ENCODE peak calls at places on chromosomes 16 and 17, in ten cellular contexts. One of them, this sample, is unnamed.

GRCh38 chr16:57284206-57284951 is at the start of gene PLLP:
- DNase-seq in CD8-positive, alpha-beta memory T cell: no peak
- DNase-seq in A549: peak
- DNase-seq in OCI-LY7: no peak
- DNase-seq in PC-3: peak
- DNase-seq in endothelial cell of umbilical vein: peak
- DNase-seq in AG09309: no peak
- DNase-seq in fibroblast of lung: peak
- DNase-seq in MM.1S: no peak
- DNase-seq in IMR-90: peak
- DNase-seq in this sample: no peak

GRCh38 chr17:29844339-29845048 is 85.5 kb downstream of the SSH2 start:
- DNase-seq in CD8-positive, alpha-beta memory T cell: no peak
- DNase-seq in A549: no peak
- DNase-seq in OCI-LY7: no peak
- DNase-seq in PC-3: no peak
- DNase-seq in endothelial cell of umbilical vein: peak
- DNase-seq in AG09309: no peak
- DNase-seq in fibroblast of lung: peak
- DNase-seq in MM.1S: no peak
- DNase-seq in IMR-90: no peak
- DNase-seq in this sample: peak

GRCh38 chr17:58316260-58316960 is 12.2 kb downstream of the TSPOAP1 start:
- DNase-seq in CD8-positive, alpha-beta memory T cell: peak
- DNase-seq in A549: no peak
- DNase-seq in OCI-LY7: no peak
- DNase-seq in PC-3: no peak
- DNase-seq in endothelial cell of umbilical vein: no peak
- DNase-seq in AG09309: no peak
- DNase-seq in fibroblast of lung: no peak
- DNase-seq in MM.1S: no peak
- DNase-seq in IMR-90: no peak
- DNase-seq in this sample: no peak

GRCh38 chr17:31902693-31903092 is 1.2 kb upstream of the UTP6 start:
- DNase-seq in CD8-positive, alpha-beta memory T cell: no peak
- DNase-seq in A549: no peak
- DNase-seq in OCI-LY7: no peak
- DNase-seq in PC-3: no peak
- DNase-seq in endothelial cell of umbilical vein: no peak
- DNase-seq in AG09309: no peak
- DNase-seq in fibroblast of lung: no peak
- DNase-seq in MM.1S: peak
- DNase-seq in IMR-90: no peak
- DNase-seq in this sample: no peak

GRCh38 chr17:18033442-18034099 is 5.4 kb downstream of the ATPAF2 start:
- DNase-seq in CD8-positive, alpha-beta memory T cell: peak
- DNase-seq in A549: peak
- DNase-seq in OCI-LY7: peak
- DNase-seq in PC-3: peak
- DNase-seq in endothelial cell of umbilical vein: peak
- DNase-seq in AG09309: peak
- DNase-seq in fibroblast of lung: peak
- DNase-seq in MM.1S: peak
- DNase-seq in IMR-90: peak
- DNase-seq in this sample: peak

GRCh38 chr16:13093676-13094075 is 192.3 kb downstream of the SHISA9 start:
- DNase-seq in CD8-positive, alpha-beta memory T cell: no peak
- DNase-seq in A549: no peak
- DNase-seq in OCI-LY7: no peak
- DNase-seq in PC-3: no peak
- DNase-seq in endothelial cell of umbilical vein: no peak
- DNase-seq in AG09309: no peak
- DNase-seq in fibroblast of lung: no peak
- DNase-seq in MM.1S: no peak
- DNase-seq in IMR-90: no peak
- DNase-seq in this sample: no peak

GRCh38 chr16:75617121-75617520 is 6.0 kb downstream of the ADAT1 start:
- DNase-seq in CD8-positive, alpha-beta memory T cell: no peak
- DNase-seq in A549: no peak
- DNase-seq in OCI-LY7: no peak
- DNase-seq in PC-3: no peak
- DNase-seq in endothelial cell of umbilical vein: no peak
- DNase-seq in AG09309: no peak
- DNase-seq in fibroblast of lung: no peak
- DNase-seq in MM.1S: no peak
- DNase-seq in IMR-90: no peak
- DNase-seq in this sample: no peak

GRCh38 chr16:85192233-85192632 is 80.0 kb upstream of the CIBAR2 start:
- DNase-seq in CD8-positive, alpha-beta memory T cell: no peak
- DNase-seq in A549: no peak
- DNase-seq in OCI-LY7: no peak
- DNase-seq in PC-3: no peak
- DNase-seq in endothelial cell of umbilical vein: no peak
- DNase-seq in AG09309: no peak
- DNase-seq in fibroblast of lung: no peak
- DNase-seq in MM.1S: no peak
- DNase-seq in IMR-90: no peak
- DNase-seq in this sample: no peak

GRCh38 chr17:7932949-7933348 is 943 bp downstream of the CNTROB start:
- DNase-seq in CD8-positive, alpha-beta memory T cell: peak
- DNase-seq in A549: peak
- DNase-seq in OCI-LY7: peak
- DNase-seq in PC-3: peak
- DNase-seq in endothelial cell of umbilical vein: peak
- DNase-seq in AG09309: no peak
- DNase-seq in fibroblast of lung: peak
- DNase-seq in MM.1S: no peak
- DNase-seq in IMR-90: peak
- DNase-seq in this sample: peak

GRCh38 chr17:17481860-17482259 is 5.1 kb downstream of the MED9 start:
- DNase-seq in CD8-positive, alpha-beta memory T cell: no peak
- DNase-seq in A549: no peak
- DNase-seq in OCI-LY7: no peak
- DNase-seq in PC-3: no peak
- DNase-seq in endothelial cell of umbilical vein: no peak
- DNase-seq in AG09309: no peak
- DNase-seq in fibroblast of lung: no peak
- DNase-seq in MM.1S: no peak
- DNase-seq in IMR-90: no peak
- DNase-seq in this sample: no peak

GRCh38 chr17:79075433-79075805 is 795 bp downstream of the ENGASE start:
- DNase-seq in CD8-positive, alpha-beta memory T cell: no peak
- DNase-seq in A549: no peak
- DNase-seq in OCI-LY7: no peak
- DNase-seq in PC-3: no peak
- DNase-seq in endothelial cell of umbilical vein: peak
- DNase-seq in AG09309: no peak
- DNase-seq in fibroblast of lung: no peak
- DNase-seq in MM.1S: no peak
- DNase-seq in IMR-90: no peak
- DNase-seq in this sample: peak

GRCh38 chr17:5785867-5786509 is 201.7 kb upstream of the NLRP1 start:
- DNase-seq in CD8-positive, alpha-beta memory T cell: no peak
- DNase-seq in A549: no peak
- DNase-seq in OCI-LY7: peak
- DNase-seq in PC-3: peak
- DNase-seq in endothelial cell of umbilical vein: peak
- DNase-seq in AG09309: no peak
- DNase-seq in fibroblast of lung: no peak
- DNase-seq in MM.1S: no peak
- DNase-seq in IMR-90: peak
- DNase-seq in this sample: peak

GRCh38 chr17:77528516-77529327 is 388.0 kb downstream of the SEC14L1 start:
- DNase-seq in CD8-positive, alpha-beta memory T cell: no peak
- DNase-seq in A549: no peak
- DNase-seq in OCI-LY7: no peak
- DNase-seq in PC-3: no peak
- DNase-seq in endothelial cell of umbilical vein: no peak
- DNase-seq in AG09309: no peak
- DNase-seq in fibroblast of lung: no peak
- DNase-seq in MM.1S: no peak
- DNase-seq in IMR-90: no peak
- DNase-seq in this sample: no peak

GRCh38 chr17:45317113-45317820 is 447 bp upstream of the MAP3K14 start:
- DNase-seq in CD8-positive, alpha-beta memory T cell: peak
- DNase-seq in A549: peak
- DNase-seq in OCI-LY7: peak
- DNase-seq in PC-3: peak
- DNase-seq in endothelial cell of umbilical vein: peak
- DNase-seq in AG09309: peak
- DNase-seq in fibroblast of lung: peak
- DNase-seq in MM.1S: peak
- DNase-seq in IMR-90: peak
- DNase-seq in this sample: peak

GRCh38 chr17:45313927-45314760 is 2.7 kb downstream of the MAP3K14 start:
- DNase-seq in CD8-positive, alpha-beta memory T cell: no peak
- DNase-seq in A549: no peak
- DNase-seq in OCI-LY7: peak
- DNase-seq in PC-3: no peak
- DNase-seq in endothelial cell of umbilical vein: no peak
- DNase-seq in AG09309: no peak
- DNase-seq in fibroblast of lung: no peak
- DNase-seq in MM.1S: no peak
- DNase-seq in IMR-90: no peak
- DNase-seq in this sample: no peak

GRCh38 chr17:45316271-45317112 is at the start of gene MAP3K14:
- DNase-seq in CD8-positive, alpha-beta memory T cell: peak
- DNase-seq in A549: no peak
- DNase-seq in OCI-LY7: peak
- DNase-seq in PC-3: peak
- DNase-seq in endothelial cell of umbilical vein: peak
- DNase-seq in AG09309: no peak
- DNase-seq in fibroblast of lung: peak
- DNase-seq in MM.1S: peak
- DNase-seq in IMR-90: peak
- DNase-seq in this sample: peak

GRCh38 chr17:45314761-45315549 is 1.9 kb downstream of the MAP3K14 start:
- DNase-seq in CD8-positive, alpha-beta memory T cell: no peak
- DNase-seq in A549: peak
- DNase-seq in OCI-LY7: peak
- DNase-seq in PC-3: peak
- DNase-seq in endothelial cell of umbilical vein: peak
- DNase-seq in AG09309: no peak
- DNase-seq in fibroblast of lung: no peak
- DNase-seq in MM.1S: peak
- DNase-seq in IMR-90: peak
- DNase-seq in this sample: no peak

GRCh38 chr17:45315583-45316270 is 1.1 kb downstream of the MAP3K14 start:
- DNase-seq in CD8-positive, alpha-beta memory T cell: no peak
- DNase-seq in A549: no peak
- DNase-seq in OCI-LY7: peak
- DNase-seq in PC-3: peak
- DNase-seq in endothelial cell of umbilical vein: no peak
- DNase-seq in AG09309: no peak
- DNase-seq in fibroblast of lung: no peak
- DNase-seq in MM.1S: no peak
- DNase-seq in IMR-90: no peak
- DNase-seq in this sample: no peak
- H3K4me3 ChIP-seq in CD8-positive, alpha-beta memory T cell: peak
- H3K4me3 ChIP-seq in A549: peak
- H3K4me3 ChIP-seq in OCI-LY7: peak
- H3K4me3 ChIP-seq in PC-3: peak
- H3K4me3 ChIP-seq in endothelial cell of umbilical vein: peak
- H3K4me3 ChIP-seq in AG09309: peak
- H3K4me3 ChIP-seq in fibroblast of lung: peak
- H3K4me3 ChIP-seq in MM.1S: peak
- H3K4me3 ChIP-seq in IMR-90: peak
- H3K4me3 ChIP-seq in this sample: peak

GRCh38 chr16:8986111-8986510 is 22.4 kb upstream of the USP7 start:
- DNase-seq in CD8-positive, alpha-beta memory T cell: no peak
- DNase-seq in A549: no peak
- DNase-seq in OCI-LY7: no peak
- DNase-seq in PC-3: no peak
- DNase-seq in endothelial cell of umbilical vein: no peak
- DNase-seq in AG09309: no peak
- DNase-seq in fibroblast of lung: no peak
- DNase-seq in MM.1S: no peak
- DNase-seq in IMR-90: no peak
- DNase-seq in this sample: no peak
- H3K4me3 ChIP-seq in CD8-positive, alpha-beta memory T cell: no peak
- H3K4me3 ChIP-seq in A549: no peak
- H3K4me3 ChIP-seq in OCI-LY7: no peak
- H3K4me3 ChIP-seq in PC-3: no peak
- H3K4me3 ChIP-seq in endothelial cell of umbilical vein: no peak
- H3K4me3 ChIP-seq in AG09309: no peak
- H3K4me3 ChIP-seq in fibroblast of lung: no peak
- H3K4me3 ChIP-seq in MM.1S: no peak
- H3K4me3 ChIP-seq in IMR-90: no peak
- H3K4me3 ChIP-seq in this sample: no peak

GRCh38 chr16:68236804-68237242 is 896 bp upstream of the ESRP2 start:
- DNase-seq in CD8-positive, alpha-beta memory T cell: no peak
- DNase-seq in A549: no peak
- DNase-seq in OCI-LY7: no peak
- DNase-seq in PC-3: no peak
- DNase-seq in endothelial cell of umbilical vein: peak
- DNase-seq in AG09309: no peak
- DNase-seq in fibroblast of lung: no peak
- DNase-seq in MM.1S: no peak
- DNase-seq in IMR-90: no peak
- DNase-seq in this sample: no peak
- H3K4me3 ChIP-seq in CD8-positive, alpha-beta memory T cell: peak
- H3K4me3 ChIP-seq in A549: peak
- H3K4me3 ChIP-seq in OCI-LY7: peak
- H3K4me3 ChIP-seq in PC-3: peak
- H3K4me3 ChIP-seq in endothelial cell of umbilical vein: peak
- H3K4me3 ChIP-seq in AG09309: peak
- H3K4me3 ChIP-seq in fibroblast of lung: peak
- H3K4me3 ChIP-seq in MM.1S: peak
- H3K4me3 ChIP-seq in IMR-90: peak
- H3K4me3 ChIP-seq in this sample: peak

DNA sequence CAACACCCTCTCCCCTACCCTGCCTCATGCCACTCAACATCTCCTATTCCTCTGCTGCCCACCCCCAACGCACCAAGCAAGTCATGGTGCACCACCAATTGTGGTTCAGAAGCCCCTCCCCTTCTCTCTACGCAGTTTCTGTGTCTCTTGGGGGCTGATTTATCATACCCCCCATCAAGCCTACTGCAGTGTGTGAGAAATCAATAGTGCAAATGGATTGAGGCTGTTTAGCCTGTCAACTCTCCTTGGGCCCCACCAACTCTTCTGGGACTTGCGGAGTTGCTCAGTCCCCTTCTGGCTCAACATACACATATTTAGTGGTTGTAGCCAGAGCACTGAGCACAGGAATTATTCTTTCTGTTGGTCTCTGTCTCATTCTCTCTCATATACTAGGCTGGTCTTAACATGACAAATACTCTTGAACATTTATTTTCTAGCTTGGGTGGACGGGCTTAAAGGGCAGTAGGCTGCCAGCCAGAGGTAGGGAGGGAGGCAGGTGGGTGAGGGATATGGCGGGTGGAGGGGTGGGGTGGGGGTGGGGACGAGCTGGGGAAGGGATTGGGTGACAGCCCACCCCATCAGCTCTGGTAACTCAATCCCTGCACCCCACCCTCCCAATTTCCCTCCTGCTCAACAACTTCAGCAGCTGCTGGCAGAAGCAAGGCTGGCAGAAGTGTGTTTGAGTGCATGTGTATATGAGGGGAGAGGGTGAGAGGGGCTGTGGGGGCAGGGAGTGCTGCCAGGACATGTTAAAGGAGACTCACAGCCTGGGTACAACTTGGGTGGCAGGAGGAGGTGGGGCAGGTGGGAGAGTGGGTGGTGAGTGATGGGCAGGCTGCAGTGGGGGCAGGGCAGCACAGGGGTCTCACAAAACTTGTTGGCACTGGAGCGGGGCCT is 4.9 kb downstream of the RARA start:
- DNase-seq in CD8-positive, alpha-beta memory T cell: no peak
- DNase-seq in A549: no peak
- DNase-seq in OCI-LY7: no peak
- DNase-seq in PC-3: peak
- DNase-seq in endothelial cell of umbilical vein: no peak
- DNase-seq in AG09309: no peak
- DNase-seq in fibroblast of lung: no peak
- DNase-seq in MM.1S: no peak
- DNase-seq in IMR-90: no peak
- DNase-seq in this sample: no peak
- H3K4me3 ChIP-seq in CD8-positive, alpha-beta memory T cell: no peak
- H3K4me3 ChIP-seq in A549: peak
- H3K4me3 ChIP-seq in OCI-LY7: no peak
- H3K4me3 ChIP-seq in PC-3: no peak
- H3K4me3 ChIP-seq in endothelial cell of umbilical vein: no peak
- H3K4me3 ChIP-seq in AG09309: no peak
- H3K4me3 ChIP-seq in fibroblast of lung: no peak
- H3K4me3 ChIP-seq in MM.1S: no peak
- H3K4me3 ChIP-seq in IMR-90: no peak
- H3K4me3 ChIP-seq in this sample: no peak